ENCODE peak calls at places on chromosomes 7 and 10, in seven cellular contexts. B, E, C, P, J, H and D are unnamed samples. For H3K4me1, the result is how much of the 10 kb centered on the place peaks cover.

GRCh38 chr7:55387062-55387965 is 22.2 kb downstream of the LANCL2 start:
- DNase-seq in J (no peak), H (no peak), P (no peak), B (no peak), C (peak), E (no peak), D (no peak)

GRCh38 chr10:11602919-11603523 is 8.4 kb downstream of the USP6NL start:
- DNase-seq in B (no peak), H (no peak), E (no peak), J (no peak), C (peak), P (no peak), D (no peak)

GRCh38 chr7:30238721-30239441 is 45.5 kb upstream of the ZNRF2 start:
- DNase-seq in P (peak), B (peak), E (peak), C (peak), H (no peak), J (no peak), D (peak)

GRCh38 chr7:39880556-39880955 is 69.5 kb upstream of the CDK13 start:
- DNase-seq in C (peak), B (no peak), H (no peak), E (no peak), J (no peak), P (no peak), D (no peak)

GRCh38 chr10:98038333-98038732 is 7.9 kb upstream of the CRTAC1 start:
- DNase-seq in P (no peak), E (no peak), C (no peak), B (no peak), H (no peak), J (no peak), D (no peak)

GRCh38 chr7:19327011-19327410 is 181.8 kb upstream of the FERD3L start:
- DNase-seq in H (no peak), C (peak), E (no peak), P (no peak), J (no peak), B (no peak), D (no peak)

GRCh38 chr7:86926732-86927131 is 132.7 kb downstream of the ELAPOR2 start:
- DNase-seq in J (peak), B (no peak), E (no peak), P (no peak), C (peak), H (no peak), D (no peak)

GRCh38 chr10:50653142-50653541 is 29.4 kb upstream of the SGMS1 start:
- DNase-seq in H (no peak), J (no peak), E (no peak), P (no peak), C (peak), B (no peak), D (no peak)

GRCh38 chr7:28343462-28343861 is 68.9 kb upstream of the CREB5 start:
- DNase-seq in J (no peak), B (no peak), C (no peak), H (no peak), P (no peak), E (no peak), D (no peak)

DNA sequence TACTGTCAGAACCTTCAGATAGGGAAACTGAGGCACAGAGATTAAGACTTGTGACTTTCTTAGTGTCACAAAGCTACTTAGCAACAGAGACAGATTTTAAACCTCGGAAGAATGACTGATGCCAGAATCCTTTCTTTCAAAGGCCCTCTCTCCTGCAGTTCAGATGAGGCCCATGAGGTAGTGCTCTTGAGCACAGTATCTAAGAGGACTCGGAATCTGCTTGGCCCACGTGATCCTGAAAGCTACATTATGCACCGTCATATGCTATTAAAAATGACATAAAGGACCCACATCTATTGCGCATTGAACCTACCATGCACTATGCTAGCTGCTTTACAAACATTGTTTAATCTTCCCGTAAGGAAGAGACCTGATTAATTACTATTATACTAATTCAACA is 355.9 kb downstream of the SFMBT2 start:
- DNase-seq in J (no peak), P (no peak), C (peak), E (no peak), B (no peak), H (no peak), D (no peak)
- TF ChIP-seq CTCF in J (no peak), P (no peak), C (no peak), E (no peak), B (no peak), H (no peak), D (no peak)

GRCh38 chr10:125105155-125105554 is 55.2 kb downstream of the CTBP2 start:
- DNase-seq in C (no peak), J (no peak), H (no peak), P (no peak), B (no peak), E (no peak), D (no peak)

GRCh38 chr10:125105856-125106255 is 54.5 kb downstream of the CTBP2 start:
- DNase-seq in C (no peak), E (no peak), H (peak), B (no peak), J (no peak), P (no peak), D (no peak)

GRCh38 chr10:125107166-125107949 is 53.0 kb downstream of the CTBP2 start:
- DNase-seq in C (no peak), J (no peak), B (no peak), E (no peak), H (peak), P (no peak), D (no peak)

GRCh38 chr10:125106586-125106985 is 53.8 kb downstream of the CTBP2 start:
- DNase-seq in P (no peak), E (no peak), H (peak), C (no peak), B (no peak), J (no peak), D (no peak)

GRCh38 chr10:125107972-125108580 is 52.3 kb downstream of the CTBP2 start:
- DNase-seq in B (no peak), P (no peak), E (no peak), J (no peak), H (no peak), C (no peak), D (no peak)
- H3K4me1 ChIP-seq in B (under half), P (under half), E (under half), J (under half), H (under half), C (under half), D (under half)

GRCh38 chr7:109284943-109285342 is 715.3 kb downstream of the DNAJB9 start:
- DNase-seq in C (no peak), H (no peak), B (no peak), J (no peak), E (no peak), P (no peak), D (no peak)
- TF ChIP-seq CTCF in C (no peak), H (no peak), B (no peak), J (no peak), E (no peak), P (no peak), D (no peak)

DNA sequence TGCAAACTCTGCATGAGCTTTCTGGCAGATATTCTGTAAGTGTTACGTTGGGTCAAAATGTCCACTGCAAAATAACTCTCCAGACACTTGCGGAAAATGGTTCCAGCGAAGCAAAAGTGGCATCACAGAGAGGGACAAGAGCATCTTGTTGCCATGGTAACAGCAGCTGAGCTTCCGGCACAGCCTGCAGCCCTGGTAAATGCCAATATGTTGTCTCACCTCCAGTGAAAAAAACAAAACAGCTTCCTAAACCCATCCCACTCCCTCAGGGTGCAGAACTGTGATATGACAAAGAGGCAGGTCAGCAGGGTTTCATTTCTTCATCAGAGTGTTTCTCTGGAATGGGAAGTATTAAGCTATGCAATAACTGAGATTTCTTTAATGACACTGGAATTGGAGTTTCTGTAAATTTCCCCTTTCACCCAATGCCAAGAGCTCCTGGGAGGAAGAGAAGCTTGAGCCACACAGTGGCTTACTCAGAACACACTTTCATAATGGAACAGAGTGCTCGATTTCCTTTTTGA is 65.6 kb downstream of the FOXI2 start:
- DNase-seq in E (no peak), J (no peak), B (no peak), H (no peak), P (no peak), C (no peak), D (no peak)
- H3K4me1 ChIP-seq in E (under half), J (under half), B (under half), H (under half), P (under half), C (under half), D (under half)

GRCh38 chr10:60336901-60337630 is 52.6 kb downstream of the ANK3 start:
- DNase-seq in J (no peak), P (no peak), C (no peak), E (no peak), B (no peak), H (no peak), D (no peak)

GRCh38 chr10:60331886-60332285 is 57.8 kb downstream of the ANK3 start:
- DNase-seq in J (no peak), H (no peak), C (no peak), E (no peak), P (no peak), B (no peak), D (no peak)

GRCh38 chr10:60338002-60338564 is 51.6 kb downstream of the ANK3 start:
- DNase-seq in J (no peak), C (no peak), H (no peak), E (no peak), P (no peak), B (no peak), D (no peak)

GRCh38 chr10:60334991-60335390 is 54.7 kb downstream of the ANK3 start:
- DNase-seq in P (no peak), B (no peak), H (no peak), E (no peak), J (no peak), C (no peak), D (no peak)

GRCh38 chr10:60335708-60336107 is 54.0 kb downstream of the ANK3 start:
- DNase-seq in C (no peak), H (no peak), E (no peak), P (no peak), B (no peak), J (no peak), D (no peak)
- TF ChIP-seq CTCF in C (no peak), H (no peak), E (no peak), P (no peak), B (no peak), J (no peak), D (peak)

DNA sequence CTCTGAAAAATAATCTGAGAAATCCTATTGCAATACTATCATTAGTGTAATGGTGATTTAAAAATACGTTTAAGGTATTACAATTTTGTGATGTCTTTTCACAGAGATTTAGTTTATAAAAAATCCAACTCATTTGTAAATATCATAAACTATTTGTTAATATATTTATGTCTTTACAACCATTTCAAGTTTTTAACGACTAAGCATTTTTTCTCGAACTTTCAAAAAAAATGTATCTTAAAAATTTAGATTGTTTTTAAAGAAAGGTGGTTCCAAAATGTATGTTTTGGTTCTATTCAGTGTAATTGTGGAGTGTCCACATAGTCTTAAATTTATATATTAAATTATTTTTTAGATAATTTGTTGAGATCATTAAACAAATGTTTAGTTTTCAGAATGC is 134.2 kb upstream of the TEX47 start:
- DNase-seq in J (no peak), C (no peak), H (no peak), E (no peak), P (no peak), B (no peak), D (no peak)
- H3K4me1 ChIP-seq in J (under half), C (under half), H (under half), E (under half), P (under half), B (under half), D (under half)

GRCh38 chr7:156578978-156579430 is 61.6 kb upstream of the RNF32 start:
- DNase-seq in B (no peak), C (no peak), H (no peak), E (no peak), P (no peak), J (no peak), D (no peak)

GRCh38 chr7:156577645-156578577 is 62.7 kb upstream of the RNF32 start:
- DNase-seq in E (no peak), B (no peak), H (no peak), P (no peak), J (no peak), C (no peak), D (no peak)

GRCh38 chr7:156579566-156579965 is 61.0 kb upstream of the RNF32 start:
- DNase-seq in J (no peak), C (no peak), H (no peak), B (no peak), P (no peak), E (no peak), D (no peak)

GRCh38 chr7:156580036-156580435 is 60.5 kb upstream of the RNF32 start:
- DNase-seq in J (no peak), H (no peak), E (no peak), P (no peak), B (no peak), C (no peak), D (no peak)

DNA sequence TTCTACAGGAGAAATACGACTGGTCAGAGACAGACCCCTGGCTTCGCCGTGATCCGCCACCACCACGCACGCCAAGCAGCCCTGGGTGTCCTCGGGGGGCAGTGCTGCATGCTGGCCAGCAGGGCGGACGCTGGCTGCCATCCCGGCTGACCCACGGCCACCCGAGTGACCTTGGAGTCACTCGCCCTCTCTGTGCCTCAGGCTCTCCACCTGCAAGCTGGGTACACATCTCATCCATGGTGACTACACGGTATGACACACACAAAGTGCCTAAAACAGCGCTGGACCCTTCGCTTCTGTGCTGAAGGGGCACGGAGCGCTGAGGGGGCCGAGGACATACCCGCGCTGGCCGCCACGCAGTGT is 62.0 kb upstream of the RNF32 start:
- DNase-seq in E (no peak), B (no peak), P (no peak), C (no peak), J (no peak), H (no peak), D (no peak)
- TF ChIP-seq CTCF in E (no peak), B (no peak), P (no peak), C (no peak), J (no peak), H (no peak), D (no peak)